ENCODE peak calls at places on chromosomes 16 and 17, in nine cellular contexts. N is SK-N-SH, P is hepatocyte, C is OCI-LY7, I is GM23248, O is HCT116, H is GM23338, Z is neural progenitor cell, L is PC-3. R is an unnamed sample.

GRCh38 chr16:67430504-67431076 is 331 bp upstream of the HSD11B2 start:
- DNase-seq in N (peak), P (peak), C (peak), I (peak), O (no peak), H (peak), Z (peak), L (peak), R (peak)

GRCh38 chr16:87416826-87417471 is 24.8 kb downstream of the MAP1LC3B start:
- DNase-seq in N (peak), P (peak), C (peak), I (peak), O (no peak), H (no peak), Z (peak), L (peak), R (no peak)

GRCh38 chr16:88965411-88965810 is 11.6 kb downstream of the CBFA2T3 start:
- DNase-seq in N (no peak), P (no peak), C (peak), I (no peak), O (no peak), H (no peak), Z (no peak), L (no peak), R (no peak)

GRCh38 chr17:66787914-66788313 is 47.0 kb upstream of the CACNG5 start:
- DNase-seq in N (no peak), P (no peak), C (no peak), I (no peak), O (no peak), H (no peak), Z (no peak), L (no peak), R (no peak)

GRCh38 chr16:11914759-11915643 is 755 bp downstream of the GSPT1 start:
- DNase-seq in N (peak), P (peak), C (peak), I (peak), O (no peak), H (peak), Z (peak), L (peak), R (peak)

GRCh38 chr17:322006-322780 is 30.4 kb downstream of the RPH3AL start:
- DNase-seq in N (no peak), P (no peak), C (no peak), I (no peak), O (no peak), H (no peak), Z (no peak), L (no peak), R (no peak)

GRCh38 chr17:47879028-47879585 is 16.9 kb upstream of the SP2 start:
- DNase-seq in N (no peak), P (no peak), C (no peak), I (peak), O (no peak), H (no peak), Z (no peak), L (no peak), R (no peak)

GRCh38 chr16:72894291-72895151 is 153.4 kb downstream of the ZFHX3 start:
- DNase-seq in N (no peak), P (no peak), C (no peak), I (no peak), O (no peak), H (no peak), Z (peak), L (no peak), R (no peak)

GRCh38 chr17:10699861-10700260 is 2.5 kb downstream of the ADPRM start:
- DNase-seq in N (no peak), P (no peak), C (no peak), I (no peak), O (no peak), H (no peak), Z (no peak), L (no peak), R (no peak)

GRCh38 chr16:82874672-82875071 is 247.9 kb downstream of the CDH13 start:
- DNase-seq in N (no peak), P (no peak), C (no peak), I (no peak), O (no peak), H (peak), Z (no peak), L (no peak), R (no peak)

GRCh38 chr17:42795061-42795460 is 3.4 kb downstream of the COA3 start:
- DNase-seq in N (no peak), P (no peak), C (no peak), I (no peak), O (no peak), H (no peak), Z (no peak), L (no peak), R (no peak)

GRCh38 chr16:28842696-28843095 is 3.5 kb downstream of the TUFM start:
- DNase-seq in N (no peak), P (no peak), C (no peak), I (no peak), O (no peak), H (no peak), Z (no peak), L (no peak), R (no peak)

GRCh38 chr16:30637952-30638351 is 12.8 kb upstream of the PRR14 start:
- DNase-seq in N (peak), P (peak), C (peak), I (peak), O (peak), H (peak), Z (peak), L (peak), R (peak)

GRCh38 chr17:27529230-27529796 is 73.1 kb downstream of the KSR1 start:
- DNase-seq in N (peak), P (no peak), C (peak), I (no peak), O (no peak), H (no peak), Z (no peak), L (no peak), R (no peak)

GRCh38 chr16:17509194-17509593 is 38.4 kb upstream of the XYLT1 start:
- DNase-seq in N (no peak), P (no peak), C (no peak), I (no peak), O (no peak), H (no peak), Z (no peak), L (no peak), R (no peak)

GRCh38 chr17:2241823-2242222 is 61.8 kb downstream of the SMG6 start:
- DNase-seq in N (no peak), P (no peak), C (no peak), I (peak), O (no peak), H (no peak), Z (no peak), L (no peak), R (no peak)

GRCh38 chr16:66355526-66355925 is 11.0 kb upstream of the CDH5 start:
- DNase-seq in N (no peak), P (no peak), C (no peak), I (no peak), O (no peak), H (no peak), Z (no peak), L (no peak), R (no peak)

GRCh38 chr17:50840311-50840851 is 5.0 kb downstream of the WFIKKN2 start:
- DNase-seq in N (no peak), P (no peak), C (no peak), I (no peak), O (no peak), H (no peak), Z (no peak), L (peak), R (no peak)

GRCh38 chr17:79223953-79224352 is 149.3 kb downstream of the ENGASE start:
- DNase-seq in N (no peak), P (no peak), C (no peak), I (no peak), O (no peak), H (no peak), Z (no peak), L (no peak), R (no peak)

GRCh38 chr16:51268237-51268636 is 117.2 kb upstream of the SALL1 start:
- DNase-seq in N (no peak), P (no peak), C (no peak), I (no peak), O (no peak), H (no peak), Z (no peak), L (no peak), R (no peak)

GRCh38 chr16:709651-710499 is 4.3 kb upstream of the FBXL16 start:
- DNase-seq in N (peak), P (peak), C (no peak), I (peak), O (no peak), H (peak), Z (peak), L (peak), R (no peak)

GRCh38 chr16:78461496-78461938 is 362.1 kb downstream of the WWOX start:
- DNase-seq in N (no peak), P (no peak), C (no peak), I (no peak), O (no peak), H (no peak), Z (no peak), L (peak), R (no peak)

DNA sequence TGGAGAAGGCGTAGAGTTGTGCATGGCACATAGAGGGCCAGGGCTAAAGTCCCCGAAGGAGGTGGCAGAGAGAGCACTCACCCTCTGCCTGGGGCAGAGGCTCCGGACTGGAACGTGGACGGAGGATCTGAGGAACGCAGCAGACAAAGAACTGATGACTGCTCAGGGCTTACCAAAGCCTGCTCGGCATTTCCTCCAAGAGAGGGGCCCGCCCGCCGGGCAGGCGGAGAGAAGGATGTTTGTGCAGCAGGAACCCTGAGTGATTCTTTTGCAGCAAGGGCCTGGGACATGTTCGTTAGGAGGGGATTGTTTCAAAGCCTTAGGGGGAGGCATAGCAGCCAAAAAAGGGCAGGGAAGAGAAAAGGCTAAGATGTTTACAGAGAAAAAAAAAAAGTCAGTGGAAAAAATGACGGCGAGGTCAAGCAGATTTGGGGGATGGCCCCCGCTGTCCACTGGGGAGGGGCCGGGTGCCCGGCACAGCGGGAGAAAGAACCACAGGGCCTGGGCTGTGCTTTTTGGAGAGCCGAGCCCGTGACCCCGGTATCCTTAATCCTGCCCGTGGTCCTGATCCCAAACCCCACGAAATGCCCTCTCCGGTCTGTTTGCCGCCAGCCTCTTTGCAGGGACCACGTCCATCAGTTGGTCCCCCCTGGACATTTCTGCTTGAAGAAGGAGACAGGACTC is 129.2 kb downstream of the NTN1 start:
- DNase-seq in N (no peak), P (peak), C (no peak), I (peak), O (no peak), H (no peak), Z (peak), L (no peak), R (no peak)
- TF ChIP-seq EZH2phosphoT487 in N (no peak), P (no peak), C (no peak), I (no peak), O (no peak), H (no peak), Z (no peak), L (no peak), R (no peak)

GRCh38 chr16:56983211-56983751 is 6.1 kb upstream of the NLRC5 start:
- DNase-seq in N (no peak), P (peak), C (no peak), I (no peak), O (no peak), H (no peak), Z (no peak), L (no peak), R (no peak)
- TF ChIP-seq EZH2phosphoT487 in N (no peak), P (no peak), C (no peak), I (no peak), O (no peak), H (no peak), Z (no peak), L (no peak), R (no peak)

DNA sequence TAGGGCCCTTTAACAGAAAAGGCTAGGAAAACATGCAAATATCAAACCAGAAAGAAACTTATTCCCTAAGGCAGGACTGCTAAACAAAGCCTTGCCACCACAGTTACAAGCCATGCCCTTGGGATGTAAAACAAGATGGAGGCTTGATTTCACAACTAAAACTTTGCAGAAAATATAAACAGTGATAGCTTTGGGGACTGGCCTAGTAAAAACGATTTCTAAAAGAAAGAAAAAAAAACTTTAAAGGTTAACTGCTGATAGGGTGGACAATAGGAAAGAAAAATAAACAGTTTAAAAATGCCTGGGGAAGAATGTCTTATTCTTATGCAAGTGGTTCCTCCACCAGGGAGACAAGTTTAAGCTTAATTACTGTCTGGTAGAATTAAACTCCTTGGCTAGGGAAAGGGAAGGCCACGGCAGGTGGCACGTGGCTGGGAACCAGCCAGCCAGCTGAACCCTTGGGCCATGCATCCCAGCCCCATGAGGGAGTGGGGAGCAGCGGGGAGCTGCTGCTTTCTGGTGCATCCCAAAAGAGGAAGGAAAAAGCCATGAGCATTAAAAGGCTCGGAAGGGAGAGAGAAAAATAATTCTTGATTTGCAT is 10.7 kb upstream of the TMC5 start:
- DNase-seq in N (no peak), P (no peak), C (no peak), I (no peak), O (no peak), H (no peak), Z (no peak), L (no peak), R (no peak)
- TF ChIP-seq EZH2phosphoT487 in N (no peak), P (no peak), C (no peak), I (no peak), O (no peak), H (no peak), Z (no peak), L (no peak), R (no peak)

GRCh38 chr17:73610331-73610911 is 33.8 kb downstream of the SDK2 start:
- DNase-seq in N (no peak), P (no peak), C (no peak), I (no peak), O (no peak), H (no peak), Z (no peak), L (no peak), R (no peak)
- TF ChIP-seq EZH2phosphoT487 in N (no peak), P (no peak), C (no peak), I (no peak), O (no peak), H (no peak), Z (no peak), L (no peak), R (no peak)

DNA sequence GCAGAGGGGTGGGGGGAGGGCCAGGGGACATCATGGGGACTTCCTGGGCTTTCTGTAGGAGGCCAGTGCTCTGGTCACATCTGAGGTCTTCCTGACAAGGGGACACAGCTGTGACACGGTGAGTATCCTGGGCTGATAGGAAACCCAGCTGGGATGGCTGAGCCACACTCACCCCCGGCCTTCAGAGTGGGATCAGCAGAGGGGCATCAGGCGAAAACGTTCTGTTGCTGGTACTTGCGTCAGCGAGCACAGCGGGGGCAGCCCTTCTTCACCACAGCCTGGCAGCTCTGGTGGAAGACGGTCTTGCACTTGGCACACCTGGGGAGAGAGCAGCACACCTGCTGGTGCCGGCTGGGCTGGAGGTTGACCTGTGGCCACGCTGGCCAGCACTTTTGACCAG is 122.9 kb upstream of the SMURF2 start:
- DNase-seq in N (peak), P (no peak), C (no peak), I (no peak), O (no peak), H (no peak), Z (no peak), L (no peak), R (no peak)
- TF ChIP-seq EZH2phosphoT487 in N (no peak), P (no peak), C (no peak), I (no peak), O (no peak), H (no peak), Z (no peak), L (no peak), R (no peak)

DNA sequence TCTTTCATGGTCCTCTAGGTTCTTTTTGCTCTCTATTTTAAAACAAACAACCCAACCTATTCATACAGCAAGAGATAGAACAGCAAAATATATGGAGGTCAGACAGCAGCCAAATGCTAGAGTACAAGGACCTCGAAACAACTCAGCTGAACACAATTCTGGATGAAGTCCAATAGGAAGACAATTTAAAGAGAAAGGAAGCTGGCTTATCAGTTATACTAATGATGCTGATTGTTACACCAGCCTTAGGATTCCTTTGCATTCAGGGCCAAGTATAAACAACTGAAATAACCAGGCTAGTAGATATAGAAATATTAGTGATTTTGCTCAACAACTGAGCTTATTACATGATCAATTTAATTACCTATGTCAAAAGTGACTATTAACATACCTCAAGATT is 2.5 kb downstream of the SSH2 start:
- DNase-seq in N (no peak), P (no peak), C (no peak), I (no peak), O (no peak), H (no peak), Z (no peak), L (no peak), R (no peak)
- TF ChIP-seq EZH2phosphoT487 in N (no peak), P (no peak), C (no peak), I (no peak), O (no peak), H (no peak), Z (no peak), L (no peak), R (no peak)